ENCODE peak calls at places on chromosomes 16 and 17, in four cellular contexts. K is NCI-H1436, I is A549, Q is anterior cingulate cortex. D is an unnamed sample.
A peak's percentile ranks its signal among the peaks of the same experiment; 100 is the strongest.

GRCh38 chr17:14792751-14793150 is 472.4 kb downstream of the PMP22 start:
- DNase-seq in K (peak; percentile 5), I (no peak), Q (no peak), D (no peak)

GRCh38 chr17:61749823-61750404 is 113.4 kb downstream of the BRIP1 start:
- DNase-seq in Q (no peak), I (no peak), K (no peak), D (no peak)

GRCh38 chr17:28570716-28571254 is 539 bp downstream of the PIGS start:
- DNase-seq in K (no peak), Q (peak; percentile 40), I (peak; percentile 42), D (peak; percentile 53)

GRCh38 chr16:1564325-1564724 is 30.9 kb downstream of the TMEM204 start:
- DNase-seq in K (no peak), I (no peak), Q (no peak), D (no peak)

GRCh38 chr16:5633845-5634440 is 536.3 kb upstream of the EEF2KMT start:
- DNase-seq in K (peak; percentile 24), I (peak; percentile 51), Q (no peak), D (no peak)

GRCh38 chr17:28897769-28898259 is 281 bp upstream of the FLOT2 start:
- DNase-seq in K (no peak), Q (no peak), I (no peak), D (no peak)

GRCh38 chr16:56632160-56632847 is at the start of gene MT1M:
- DNase-seq in K (no peak), Q (peak; percentile 54), I (no peak), D (no peak)

GRCh38 chr17:77404812-77405581 is 264.2 kb downstream of the SEC14L1 start:
- DNase-seq in Q (no peak), I (no peak), K (no peak), D (no peak)

GRCh38 chr16:71356051-71356740 is 2.3 kb upstream of the CALB2 start:
- DNase-seq in I (no peak), Q (no peak), K (no peak), D (no peak)

D was measured in NCI-H774.